ENCODE peak calls at places on chromosomes 3 and 15, in eight cellular contexts. A is HCT116, X is neuronal stem cell, U is mesenchymal stem cell, Y is endothelial cell of umbilical vein, R is IMR-90, Z is astrocyte, M is DND-41. B is an unnamed sample.

GRCh38 chr15:66883322-66883911 is 181.4 kb downstream of the SMAD6 start:
- DNase-seq in A (peak; percentile 98), X (peak; percentile 84), U (peak; percentile 99), Y (peak; percentile 99), R (peak; percentile 100), Z (peak; percentile 100), M (no peak), B (peak; percentile 95)

GRCh38 chr15:80478075-80478474 is 73.9 kb downstream of the ARNT2 start:
- DNase-seq in A (no peak), X (no peak), U (no peak), Y (no peak), R (peak; percentile 73), Z (peak; percentile 91), M (no peak), B (no peak)

GRCh38 chr3:24678441-24678865 is 183.8 kb upstream of the THRB start:
- DNase-seq in A (no peak), X (no peak), U (peak; percentile 97), Y (no peak), R (peak; percentile 74), Z (peak; percentile 96), M (peak; percentile 57), B (no peak)

GRCh38 chr15:29708519-29708918 is 113.7 kb downstream of the TJP1 start:
- DNase-seq in A (no peak), X (no peak), U (no peak), Y (no peak), R (no peak), Z (no peak), M (no peak), B (no peak)

GRCh38 chr3:8869613-8870012 is 93.7 kb downstream of the RAD18 start:
- DNase-seq in A (peak; percentile 80), X (peak; percentile 3), U (peak; percentile 93), Y (peak; percentile 71), R (peak; percentile 99), Z (peak; percentile 100), M (no peak), B (no peak)

GRCh38 chr3:153289334-153289808 is 127.3 kb downstream of the RAP2B start:
- DNase-seq in A (no peak), X (no peak), U (peak; percentile 70), Y (no peak), R (peak; percentile 63), Z (peak; percentile 38), M (no peak), B (no peak)

GRCh38 chr3:172591876-172592771 is 68.9 kb upstream of the TNFSF10 start:
- DNase-seq in A (no peak), X (no peak), U (peak; percentile 25), Y (no peak), R (peak; percentile 16), Z (peak; percentile 49), M (peak; percentile 97), B (no peak)

GRCh38 chr3:143755978-143756377 is 92.3 kb downstream of the SLC9A9 start:
- DNase-seq in A (no peak), X (no peak), U (no peak), Y (no peak), R (no peak), Z (no peak), M (no peak), B (no peak)

GRCh38 chr3:62368705-62369475 is 4.5 kb downstream of the FEZF2 start:
- DNase-seq in A (no peak), X (no peak), U (no peak), Y (no peak), R (no peak), Z (no peak), M (no peak), B (peak; percentile 87)

GRCh38 chr3:46214751-46215352 is 6.7 kb upstream of the CCR1 start:
- DNase-seq in A (no peak), X (peak; percentile 14), U (peak; percentile 3), Y (no peak), R (no peak), Z (no peak), M (peak; percentile 48), B (peak; percentile 84)

GRCh38 chr3:151976211-151977050 is 103.0 kb downstream of the SUCNR1 start:
- DNase-seq in A (peak; percentile 94), X (no peak), U (peak; percentile 96), Y (peak; percentile 99), R (peak; percentile 96), Z (peak; percentile 99), M (no peak), B (no peak)

GRCh38 chr3:31908391-31909097 is 72.5 kb downstream of the OSBPL10 start:
- DNase-seq in A (peak; percentile 7), X (no peak), U (no peak), Y (peak; percentile 74), R (peak; percentile 14), Z (peak; percentile 4), M (no peak), B (peak; percentile 63)

GRCh38 chr3:172171396-172172075 is 132.2 kb downstream of the FNDC3B start:
- DNase-seq in A (no peak), X (no peak), U (no peak), Y (no peak), R (no peak), Z (no peak), M (no peak), B (no peak)

GRCh38 chr3:131009698-131010097 is 16.9 kb downstream of the ASTE1 start:
- DNase-seq in A (no peak), X (no peak), U (no peak), Y (no peak), R (no peak), Z (no peak), M (no peak), B (no peak)

GRCh38 chr3:69386535-69387385 is 872 bp upstream of the FRMD4B start:
- DNase-seq in A (no peak), X (no peak), U (no peak), Y (no peak), R (no peak), Z (no peak), M (peak; percentile 76), B (peak; percentile 65)
- H3K4me3 ChIP-seq in A (no peak overlapping the region), X (no peak overlapping the region), U (peak overlapping the region; percentile 76), Y (no peak overlapping the region), R (no peak overlapping the region), Z (peak overlapping the region; percentile 52), M (peak overlapping the region; percentile 92), B (peak overlapping the region; percentile 77)

DNA sequence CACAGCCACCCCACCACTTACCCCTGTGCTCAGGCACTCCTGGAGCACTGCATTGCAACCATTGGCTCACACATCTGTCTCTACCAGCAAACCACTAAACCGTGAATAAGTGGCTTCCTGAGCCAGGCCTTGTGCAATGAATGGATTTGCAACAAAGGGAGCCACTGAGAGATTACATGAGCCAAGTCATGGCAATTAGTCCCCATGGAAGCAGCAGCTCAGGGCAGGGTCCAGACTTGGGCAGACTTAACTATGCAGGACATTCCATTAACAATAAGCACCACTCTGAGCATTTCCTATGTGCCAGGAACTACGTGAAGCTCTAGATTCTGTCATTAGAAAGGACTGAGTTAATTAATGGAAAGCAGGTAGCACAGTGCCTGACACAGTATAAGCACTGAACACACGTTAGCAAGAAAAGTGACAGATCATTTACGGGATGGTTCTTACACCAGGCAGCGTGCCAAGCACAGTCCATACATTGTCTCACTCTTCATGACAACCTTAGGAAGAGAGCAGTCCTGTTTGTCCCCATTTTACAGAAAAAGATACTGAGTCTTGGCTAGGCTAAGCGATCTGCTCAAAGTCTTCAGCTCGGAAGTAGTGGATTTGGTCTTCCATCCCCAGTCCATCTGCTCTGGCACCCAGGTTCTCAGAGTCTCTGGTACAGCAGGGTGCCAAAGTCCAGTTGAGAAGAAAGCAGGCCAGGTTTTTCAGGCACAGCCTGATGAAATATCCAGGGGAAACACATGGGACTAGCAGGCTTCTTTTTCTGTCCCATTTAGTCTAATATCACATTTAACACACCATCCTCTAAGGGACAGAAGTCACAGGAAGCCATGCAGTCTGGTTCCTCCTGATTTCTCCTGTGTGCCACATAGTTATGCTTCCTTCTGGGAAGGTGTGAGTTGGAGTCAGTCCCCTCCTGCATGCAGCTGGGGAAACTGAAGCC is 44.1 kb downstream of the LIPC start:
- DNase-seq in A (no peak), X (peak; percentile 51), U (peak; percentile 53), Y (peak; percentile 91), R (peak; percentile 36), Z (peak; percentile 82), M (peak; percentile 64), B (no peak)
- H3K9ac ChIP-seq in A (no peak overlapping the region), X (no peak overlapping the region), U (no peak overlapping the region), Y (no peak overlapping the region), R (no peak overlapping the region), Z (no peak overlapping the region), M (peak overlapping the region; percentile 56), B (no peak overlapping the region)

GRCh38 chr3:13601692-13602080 is 52.8 kb downstream of the FBLN2 start:
- DNase-seq in A (no peak), X (no peak), U (no peak), Y (no peak), R (no peak), Z (no peak), M (no peak), B (no peak)
- H3K27ac ChIP-seq in A (no peak overlapping the region), X (no peak overlapping the region), U (no peak overlapping the region), Y (no peak overlapping the region), R (no peak overlapping the region), Z (no peak overlapping the region), M (no peak overlapping the region), B (no peak overlapping the region)

GRCh38 chr3:73683706-73684105 is 59.0 kb upstream of the PDZRN3 start:
- DNase-seq in A (no peak), X (no peak), U (no peak), Y (no peak), R (no peak), Z (no peak), M (no peak), B (peak; percentile 54)
- H3K4me3 ChIP-seq in A (no peak overlapping the region), X (no peak overlapping the region), U (no peak overlapping the region), Y (no peak overlapping the region), R (no peak overlapping the region), Z (no peak overlapping the region), M (no peak overlapping the region), B (no peak overlapping the region)

GRCh38 chr3:168094580-168094876 is 1.2 kb downstream of the GOLIM4 start:
- DNase-seq in A (no peak), X (no peak), U (no peak), Y (no peak), R (no peak), Z (peak; percentile 54), M (no peak), B (no peak)

GRCh38 chr3:168094877-168095610 is 680 bp downstream of the GOLIM4 start:
- DNase-seq in A (peak; percentile 33), X (peak; percentile 58), U (peak; percentile 91), Y (peak; percentile 72), R (peak; percentile 69), Z (peak; percentile 52), M (no peak), B (peak; percentile 88)

GRCh38 chr3:168091961-168092360 is 3.8 kb downstream of the GOLIM4 start:
- DNase-seq in A (no peak), X (no peak), U (no peak), Y (no peak), R (no peak), Z (no peak), M (no peak), B (no peak)

GRCh38 chr3:168093790-168094189 is 1.9 kb downstream of the GOLIM4 start:
- DNase-seq in A (no peak), X (no peak), U (no peak), Y (no peak), R (no peak), Z (no peak), M (no peak), B (no peak)

DNA sequence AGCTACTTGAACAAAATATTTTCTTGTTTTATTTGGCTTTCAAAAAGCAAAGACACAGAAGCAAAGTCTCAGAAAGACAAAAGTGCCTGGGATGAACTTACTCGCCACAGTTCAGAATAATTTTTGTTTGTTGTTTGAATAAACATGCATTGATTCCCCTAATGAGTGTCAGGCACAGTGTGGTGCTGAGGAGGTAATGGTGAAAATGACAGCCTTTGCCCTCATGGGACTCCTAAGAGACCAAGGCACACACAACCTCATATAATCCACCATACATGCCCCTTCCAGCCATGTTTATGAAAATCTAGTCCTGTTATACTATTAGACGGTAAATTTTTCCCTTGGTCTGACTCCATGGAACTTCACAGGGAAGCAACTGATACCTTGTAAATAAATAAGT is 2.5 kb downstream of the GOLIM4 start:
- DNase-seq in A (no peak), X (no peak), U (no peak), Y (no peak), R (no peak), Z (no peak), M (no peak), B (no peak)
- H3K9ac ChIP-seq in A (no peak overlapping the region), X (no peak overlapping the region), U (peak overlapping the region; percentile 90), Y (no peak overlapping the region), R (peak overlapping the region; percentile 74), Z (peak overlapping the region; percentile 94), M (no peak overlapping the region), B (no peak overlapping the region)